ENCODE peak calls at places on chromosomes 16 and 17, in seven cellular contexts. M is occipital lobe, J is GM10248, N is left colon, F is BJ, L is WTC11, H is iris pigment epithelial cell. Q is an unnamed sample.

GRCh38 chr16:27321013-27321960 is 7.5 kb downstream of the IL4R start:
- DNase-seq in M (no peak), J (no peak), N (no peak), F (no peak), L (no peak), H (peak), Q (peak)

GRCh38 chr17:35766903-35767510 is 6.3 kb downstream of the C17orf50 start:
- DNase-seq in M (no peak), J (peak), N (no peak), F (no peak), L (no peak), H (peak), Q (peak)

GRCh38 chr17:80005360-80006338 is 30.0 kb downstream of the TBC1D16 start:
- DNase-seq in M (no peak), J (peak), N (peak), F (no peak), L (peak), H (no peak), Q (peak)

GRCh38 chr17:40561871-40562611 is 3.2 kb downstream of the CCR7 start:
- DNase-seq in M (no peak), J (no peak), N (no peak), F (no peak), L (peak), H (no peak), Q (peak)

GRCh38 chr16:64133396-64133795 is 988.5 kb downstream of the CDH11 start:
- DNase-seq in M (no peak), J (no peak), N (no peak), F (no peak), L (no peak), H (no peak), Q (no peak)

GRCh38 chr17:2053380-2054261 is 1.3 kb upstream of the HIC1 start:
- DNase-seq in M (peak), J (peak), N (peak), F (no peak), L (peak), H (peak), Q (peak)

GRCh38 chr17:29149431-29150064 is 30.6 kb downstream of the MYO18A start:
- DNase-seq in M (no peak), J (peak), N (peak), F (no peak), L (no peak), H (no peak), Q (no peak)

GRCh38 chr16:85390511-85391174 is 222.5 kb upstream of the GSE1 start:
- DNase-seq in M (no peak), J (no peak), N (peak), F (peak), L (peak), H (peak), Q (peak)

GRCh38 chr16:5024632-5025031 is 9.1 kb downstream of the NAGPA start:
- DNase-seq in M (no peak), J (no peak), N (peak), F (no peak), L (no peak), H (no peak), Q (peak)

GRCh38 chr17:36975922-36976515 is 27.3 kb downstream of the AATF start:
- DNase-seq in M (no peak), J (no peak), N (no peak), F (no peak), L (no peak), H (no peak), Q (no peak)

GRCh38 chr17:16878084-16878483 is 93.8 kb downstream of the TNFRSF13B start:
- DNase-seq in M (no peak), J (no peak), N (no peak), F (no peak), L (no peak), H (no peak), Q (no peak)

GRCh38 chr16:10949424-10949970 is 5.1 kb downstream of the CLEC16A start:
- DNase-seq in M (no peak), J (no peak), N (no peak), F (no peak), L (peak), H (no peak), Q (no peak)

GRCh38 chr16:19389246-19389645 is 28.4 kb upstream of the TMC5 start:
- DNase-seq in M (no peak), J (peak), N (peak), F (no peak), L (peak), H (peak), Q (peak)

GRCh38 chr17:58527949-58528348 is 13.5 kb upstream of the MTMR4 start:
- DNase-seq in M (peak), J (no peak), N (no peak), F (no peak), L (no peak), H (peak), Q (no peak)

GRCh38 chr17:75764711-75765421 is at the start of gene GALK1:
- DNase-seq in M (peak), J (peak), N (peak), F (no peak), L (peak), H (peak), Q (peak)

GRCh38 chr17:39794249-39794970 is 56.7 kb downstream of the GRB7 start:
- DNase-seq in M (no peak), J (peak), N (no peak), F (no peak), L (no peak), H (no peak), Q (no peak)

GRCh38 chr17:282000-282911 is 70.4 kb downstream of the RPH3AL start:
- DNase-seq in M (no peak), J (no peak), N (no peak), F (no peak), L (no peak), H (peak), Q (no peak)

GRCh38 chr17:38727661-38728220 is 2.4 kb upstream of the CISD3 start:
- DNase-seq in M (no peak), J (no peak), N (no peak), F (no peak), L (no peak), H (no peak), Q (no peak)

GRCh38 chr16:55613578-55614333 is 42.0 kb upstream of the SLC6A2 start:
- DNase-seq in M (no peak), J (no peak), N (no peak), F (no peak), L (no peak), H (no peak), Q (no peak)

GRCh38 chr16:87692756-87693155 is 73.0 kb downstream of the KLHDC4 start:
- DNase-seq in M (no peak), J (no peak), N (no peak), F (no peak), L (no peak), H (no peak), Q (no peak)

GRCh38 chr17:882827-883585 is 96.6 kb downstream of the NXN start:
- DNase-seq in M (no peak), J (no peak), N (no peak), F (no peak), L (peak), H (peak), Q (peak)

GRCh38 chr17:43579570-43580140 is 33.5 kb upstream of the ETV4 start:
- DNase-seq in M (no peak), J (no peak), N (no peak), F (no peak), L (no peak), H (peak), Q (peak)

GRCh38 chr17:66300956-66301355 is 1.5 kb upstream of the PRKCA start:
- DNase-seq in M (no peak), J (no peak), N (no peak), F (no peak), L (no peak), H (peak), Q (no peak)

GRCh38 chr16:85083051-85083639 is 29.1 kb downstream of the CIBAR2 start:
- DNase-seq in M (no peak), J (peak), N (no peak), F (no peak), L (peak), H (no peak), Q (no peak)

GRCh38 chr17:57399690-57400089 is 143.4 kb downstream of the MSI2 start:
- DNase-seq in M (no peak), J (no peak), N (no peak), F (no peak), L (no peak), H (no peak), Q (no peak)

Q was measured in HCEC 1CT.